ENCODE peak calls at places on chromosomes 7 and 10, in six cellular contexts. H, V, R, Q, Z and P are unnamed samples.
A peak's percentile ranks its signal among the peaks of the same experiment; 100 is the strongest.

GRCh38 chr10:73886085-73886529 is 11.8 kb upstream of the CAMK2G start:
- DNase-seq in H (peak; percentile 87), V (peak; percentile 82), R (peak; percentile 78), Q (peak; percentile 88), Z (peak; percentile 81), P (peak; percentile 75)

GRCh38 chr10:58385784-58386112 is 538 bp downstream of the TFAM start:
- DNase-seq in H (peak; percentile 57), V (peak; percentile 27), R (peak; percentile 8), Q (peak; percentile 45), Z (no peak), P (peak; percentile 62)

GRCh38 chr7:140010194-140010895 is 52.4 kb downstream of the PARP12 start:
- DNase-seq in H (no peak), V (no peak), R (no peak), Q (no peak), Z (peak; percentile 38), P (no peak)

GRCh38 chr7:30548762-30549344 is 44.2 kb upstream of the GGCT start:
- DNase-seq in H (peak; percentile 83), V (peak; percentile 80), R (peak; percentile 60), Q (peak; percentile 86), Z (no peak), P (peak; percentile 67)

GRCh38 chr10:116742367-116743265 is at the start of gene HSPA12A:
- DNase-seq in H (peak; percentile 85), V (peak; percentile 69), R (peak; percentile 78), Q (peak; percentile 73), Z (peak; percentile 74), P (peak; percentile 87)

GRCh38 chr7:7519528-7519927 is 16.1 kb downstream of the COL28A1 start:
- DNase-seq in H (no peak), V (no peak), R (no peak), Q (no peak), Z (no peak), P (no peak)

GRCh38 chr10:29022513-29022912 is 266.4 kb upstream of the LYZL1 start:
- DNase-seq in H (no peak), V (no peak), R (no peak), Q (no peak), Z (no peak), P (no peak)

GRCh38 chr10:554182-554848 is 135.2 kb downstream of the DIP2C start:
- DNase-seq in H (no peak), V (no peak), R (no peak), Q (no peak), Z (no peak), P (no peak)

GRCh38 chr7:151080091-151080521 is 503 bp downstream of the FASTK start:
- DNase-seq in H (peak; percentile 62), V (no peak), R (no peak), Q (no peak), Z (no peak), P (peak; percentile 56)

GRCh38 chr7:130358471-130358870 is 13.9 kb downstream of the CPA5 start:
- DNase-seq in H (no peak), V (no peak), R (no peak), Q (no peak), Z (no peak), P (no peak)

GRCh38 chr7:29892231-29892630 is 85.9 kb downstream of the WIPF3 start:
- DNase-seq in H (no peak), V (no peak), R (no peak), Q (no peak), Z (no peak), P (no peak)

GRCh38 chr10:70835895-70836294 is 20.1 kb downstream of the SGPL1 start:
- DNase-seq in H (peak; percentile 20), V (peak; percentile 76), R (peak; percentile 77), Q (no peak), Z (no peak), P (no peak)

GRCh38 chr7:29345590-29345989 is 151.0 kb downstream of the CHN2 start:
- DNase-seq in H (peak; percentile 59), V (peak; percentile 20), R (peak; percentile 8), Q (peak; percentile 81), Z (no peak), P (peak; percentile 22)

GRCh38 chr10:92590623-92591549 is 2.0 kb upstream of the KIF11 start:
- DNase-seq in H (peak; percentile 49), V (peak; percentile 72), R (peak; percentile 62), Q (peak; percentile 56), Z (no peak), P (peak; percentile 35)

GRCh38 chr10:112883853-112884502 is 66.1 kb upstream of the TCF7L2 start:
- DNase-seq in H (no peak), V (no peak), R (no peak), Q (no peak), Z (no peak), P (no peak)

GRCh38 chr7:133061357-133061756 is 20.5 kb downstream of the CHCHD3 start:
- DNase-seq in H (no peak), V (no peak), R (no peak), Q (no peak), Z (no peak), P (no peak)

GRCh38 chr10:18860591-18861205 is 187.9 kb upstream of the MALRD1 start:
- DNase-seq in H (no peak), V (peak; percentile 16), R (no peak), Q (no peak), Z (no peak), P (no peak)

GRCh38 chr7:23864984-23865383 is 155.0 kb downstream of the STK31 start:
- DNase-seq in H (peak; percentile 68), V (peak; percentile 30), R (peak; percentile 38), Q (no peak), Z (no peak), P (no peak)

GRCh38 chr10:113180401-113181154 is 230.5 kb downstream of the TCF7L2 start:
- DNase-seq in H (no peak), V (no peak), R (no peak), Q (no peak), Z (no peak), P (peak; percentile 18)

GRCh38 chr7:27212587-27213149 is 12.8 kb upstream of the HOXA13 start:
- DNase-seq in H (no peak), V (no peak), R (no peak), Q (no peak), Z (no peak), P (no peak)

GRCh38 chr10:108749042-108749441 is 1174.3 kb downstream of the XPNPEP1 start:
- DNase-seq in H (no peak), V (no peak), R (no peak), Q (no peak), Z (no peak), P (no peak)

GRCh38 chr7:105975770-105976428 is 12.8 kb downstream of the CDHR3 start:
- DNase-seq in H (peak; percentile 68), V (peak; percentile 76), R (peak; percentile 42), Q (no peak), Z (no peak), P (no peak)

GRCh38 chr10:5291501-5292195 is 73.1 kb upstream of the UCN3 start:
- DNase-seq in H (peak; percentile 96), V (peak; percentile 62), R (peak; percentile 96), Q (peak; percentile 54), Z (peak; percentile 90), P (no peak)

GRCh38 chr10:118908487-118909280 is 120.8 kb upstream of the NANOS1 start:
- DNase-seq in H (no peak), V (no peak), R (no peak), Q (no peak), Z (no peak), P (no peak)

GRCh38 chr7:44152971-44153947 is 12.1 kb upstream of the MYL7 start:
- DNase-seq in H (no peak), V (no peak), R (no peak), Q (no peak), Z (no peak), P (no peak)

GRCh38 chr7:41378156-41378555 is 324.7 kb downstream of the INHBA start:
- DNase-seq in H (no peak), V (no peak), R (no peak), Q (no peak), Z (no peak), P (no peak)

DNA sequence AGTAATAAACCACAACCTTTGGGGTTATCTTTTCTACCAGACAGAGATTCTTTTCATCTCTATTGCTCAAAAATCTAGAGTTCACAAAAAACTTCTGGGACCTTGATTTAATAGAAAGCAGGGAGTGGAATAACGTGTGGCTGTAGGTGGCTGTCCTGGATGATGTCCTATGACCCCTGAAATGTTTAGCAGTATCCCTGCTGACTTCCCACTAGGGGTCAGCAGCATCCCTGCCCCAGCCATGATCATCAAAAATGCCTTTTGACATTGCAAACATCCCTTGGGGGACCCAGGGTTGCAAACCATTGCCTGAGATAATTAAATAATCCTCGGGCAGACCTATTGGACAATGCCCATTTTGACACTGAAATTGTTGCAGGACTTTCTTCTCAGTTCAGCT is 177.1 kb downstream of the USP6NL start:
- DNase-seq in H (no peak), V (no peak), R (no peak), Q (no peak), Z (no peak), P (no peak)
- TF ChIP-seq CTCF in H (no peak), V (peak; percentile 19), R (peak; percentile 13), Q (no peak), Z (no peak), P (peak; percentile 30)

GRCh38 chr10:3222068-3222467 is 49.5 kb upstream of the PITRM1 start:
- DNase-seq in H (peak; percentile 31), V (peak; percentile 57), R (peak; percentile 53), Q (no peak), Z (peak; percentile 28), P (no peak)
- TF ChIP-seq CTCF in H (no peak), V (peak; percentile 22), R (peak; percentile 16), Q (no peak), Z (no peak), P (peak; percentile 29)

GRCh38 chr7:104228442-104228841 is 20.6 kb upstream of the ORC5 start:
- DNase-seq in H (no peak), V (no peak), R (no peak), Q (no peak), Z (no peak), P (no peak)

GRCh38 chr7:104230606-104231005 is 22.8 kb upstream of the ORC5 start:
- DNase-seq in H (no peak), V (peak; percentile 39), R (peak; percentile 25), Q (no peak), Z (no peak), P (no peak)

GRCh38 chr7:104225441-104225840 is 17.6 kb upstream of the ORC5 start:
- DNase-seq in H (no peak), V (no peak), R (no peak), Q (no peak), Z (no peak), P (no peak)

GRCh38 chr7:104231054-104232046 is 23.5 kb upstream of the ORC5 start:
- DNase-seq in H (peak; percentile 60), V (peak; percentile 56), R (peak; percentile 49), Q (peak; percentile 34), Z (no peak), P (peak; percentile 58)
- TF ChIP-seq CTCF in H (peak; percentile 92), V (peak; percentile 94), R (peak; percentile 93), Q (peak; percentile 33), Z (peak; percentile 80), P (peak; percentile 72)

DNA sequence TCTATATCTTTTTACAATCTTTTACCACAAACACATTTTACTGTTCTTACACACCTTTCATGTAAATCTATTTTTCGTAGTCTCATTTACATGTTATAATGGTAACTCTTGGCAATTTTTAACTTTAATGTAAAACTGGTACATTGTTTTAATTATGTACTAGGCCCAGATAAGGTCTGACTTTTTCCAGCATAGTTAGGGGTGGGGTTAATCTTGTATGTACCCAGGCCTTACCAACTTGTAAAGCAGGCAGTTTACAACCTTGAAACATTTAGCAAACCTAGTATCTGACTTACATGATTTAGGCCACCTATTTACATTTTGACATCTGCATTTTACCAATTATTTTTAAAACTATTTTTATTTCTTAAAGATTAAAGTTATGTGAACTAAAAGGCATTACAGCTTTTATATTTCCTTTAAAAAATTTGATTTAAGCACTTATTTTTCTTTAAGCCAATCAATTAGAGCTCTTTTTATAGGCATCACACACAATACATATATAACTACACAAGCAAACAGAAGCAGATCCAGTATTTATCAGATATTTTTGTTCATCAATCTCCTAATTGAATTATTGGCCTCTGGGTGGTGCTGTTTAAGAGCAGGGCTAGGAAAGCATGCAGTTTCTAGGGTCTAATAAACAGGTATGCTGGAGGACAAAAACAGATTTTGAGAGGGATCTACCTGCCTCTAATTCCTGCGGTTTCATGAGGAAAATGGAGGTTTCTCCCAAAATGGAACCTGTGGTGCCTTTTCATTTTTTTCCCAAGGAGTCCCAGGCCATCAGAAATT is 19.7 kb upstream of the CROT start:
- DNase-seq in H (no peak), V (no peak), R (no peak), Q (no peak), Z (no peak), P (no peak)
- TF ChIP-seq CTCF in H (peak; percentile 9), V (no peak), R (no peak), Q (no peak), Z (no peak), P (no peak)